ENCODE peak calls at places on chromosomes 6 and 20, in four cellular contexts. Z is K562, F is H1, K is WTC11. X is an unnamed sample.

GRCh38 chr6:32244946-32245398 is 21.1 kb upstream of the NOTCH4 start:
- DNase-seq in F (peak; percentile 93), K (peak; percentile 87), Z (peak; percentile 97), X (peak; percentile 81)

GRCh38 chr20:33524261-33524660 is 34.4 kb downstream of the CBFA2T2 start:
- DNase-seq in Z (no peak), K (no peak), F (no peak), X (no peak)

GRCh38 chr6:79377830-79378460 is 143.5 kb upstream of the HMGN3 start:
- DNase-seq in K (no peak), Z (no peak), F (no peak), X (no peak)

GRCh38 chr20:60469829-60470228 is 511.6 kb downstream of the CDH26 start:
- DNase-seq in K (no peak), F (no peak), Z (no peak), X (no peak)

GRCh38 chr6:13318821-13319220 is 9.5 kb downstream of the TBC1D7 start:
- DNase-seq in K (no peak), Z (no peak), F (no peak), X (no peak)

GRCh38 chr6:84197708-84198107 is 29.7 kb downstream of the CEP162 start:
- DNase-seq in Z (no peak), K (no peak), F (no peak), X (no peak)

GRCh38 chr6:124028117-124028516 is 224.5 kb downstream of the NKAIN2 start:
- DNase-seq in F (no peak), Z (no peak), K (no peak), X (no peak)

GRCh38 chr20:1391640-1392442 is 1.0 kb downstream of the FKBP1A start:
- DNase-seq in Z (peak; percentile 32), F (no peak), K (no peak), X (peak; percentile 38)

DNA sequence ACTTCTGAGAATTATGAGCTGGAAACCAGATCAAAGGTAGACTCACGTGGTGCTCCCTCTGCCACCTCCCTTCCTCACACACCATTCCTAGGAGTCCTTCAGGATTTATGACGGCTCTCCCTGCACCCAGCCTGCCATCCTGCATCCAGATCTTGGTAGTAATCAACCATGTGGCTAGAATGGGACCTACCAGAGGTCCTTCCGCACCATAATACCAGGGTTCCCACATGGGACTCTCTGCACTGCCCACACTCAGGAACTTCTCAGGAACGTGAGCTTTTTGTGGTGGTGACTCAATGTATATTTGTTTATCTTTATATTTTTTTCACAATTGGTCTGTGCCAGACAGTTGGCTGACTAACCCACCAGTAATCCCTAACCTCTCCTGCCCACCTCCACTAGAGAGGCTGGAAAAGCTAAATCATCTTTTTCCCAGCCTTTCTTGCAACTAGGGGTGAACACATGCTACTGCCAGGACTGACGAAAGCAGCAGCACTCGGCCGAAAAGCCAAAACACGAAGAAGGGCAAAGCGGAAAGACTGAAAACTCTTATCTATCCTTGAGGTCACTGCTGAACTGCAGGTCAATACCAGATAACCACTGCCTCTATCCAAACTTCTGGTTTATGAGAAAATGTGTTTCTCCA is 113.0 kb downstream of the TRERF1 start:
- DNase-seq in F (no peak), K (no peak), Z (no peak), X (no peak)
- TF ChIP-seq CTCF in F (no peak), K (no peak), Z (no peak), X (peak; percentile 27)

GRCh38 chr6:25017486-25017885 is 81.7 kb upstream of the RIPOR2 start:
- DNase-seq in Z (no peak), F (no peak), K (no peak), X (no peak)
- TF ChIP-seq TEAD4 in Z (no peak), F (no peak), K (no peak), X (no peak)

GRCh38 chr6:153814136-153814535 is 224.9 kb upstream of the OPRM1 start:
- DNase-seq in K (peak; percentile 71), Z (no peak), F (peak; percentile 76), X (no peak)
- TF ChIP-seq CTCF in K (peak; percentile 59), Z (no peak), F (peak; percentile 53), X (peak; percentile 33)

GRCh38 chr6:140571139-140571538 is 1196.7 kb upstream of the CITED2 start:
- DNase-seq in F (no peak), Z (no peak), K (no peak), X (no peak)

GRCh38 chr6:140567469-140567868 is 1193.0 kb upstream of the CITED2 start:
- DNase-seq in F (no peak), K (no peak), Z (no peak), X (no peak)

GRCh38 chr6:140572867-140573266 is 1198.4 kb upstream of the CITED2 start:
- DNase-seq in F (no peak), Z (no peak), K (no peak), X (no peak)

GRCh38 chr6:140576004-140576555 is 1201.6 kb upstream of the CITED2 start:
- DNase-seq in F (no peak), K (no peak), Z (no peak), X (no peak)

DNA sequence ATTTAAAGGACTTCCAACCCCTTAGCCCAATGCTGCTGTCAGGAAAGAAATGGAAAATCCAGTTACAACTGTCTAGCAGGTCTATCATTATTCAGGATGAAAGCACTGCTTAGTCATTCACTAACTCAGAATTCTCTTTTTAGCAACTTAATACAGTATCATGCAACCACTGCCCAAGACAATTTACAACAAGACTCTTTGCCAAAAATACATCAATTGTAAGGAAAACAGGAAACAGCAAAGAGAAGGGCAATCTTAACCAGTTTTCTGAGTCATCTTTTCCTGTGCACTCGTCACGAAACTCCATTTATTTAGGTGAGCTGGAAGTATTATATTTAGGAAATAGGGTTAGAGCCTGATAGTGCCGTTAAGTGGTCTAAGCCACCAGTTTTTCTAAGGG is 1197.7 kb upstream of the CITED2 start:
- DNase-seq in Z (no peak), K (no peak), F (no peak), X (no peak)
- TF ChIP-seq TEAD4 in Z (no peak), K (no peak), F (no peak), X (peak; percentile 95)

X was measured in SK-N-SH.